ENCODE peak calls at places on chromosomes 13 and 19, in nine cellular contexts. W, C, G, P, H, A, B, J and K are unnamed samples.

GRCh38 chr19:54188224-54188871 is 1.0 kb downstream of the MBOAT7 start:
- DNase-seq in P (no peak), H (no peak), G (no peak), W (peak), A (no peak), C (peak), B (no peak), J (no peak), K (no peak)

GRCh38 chr13:58827904-58828303 is 1196.4 kb downstream of the PCDH17 start:
- DNase-seq in J (no peak), H (no peak), A (no peak), P (no peak), G (no peak), W (no peak), C (no peak), B (no peak), K (no peak)

GRCh38 chr19:6270076-6270745 is 9.6 kb downstream of the MLLT1 start:
- DNase-seq in C (no peak), P (no peak), H (no peak), G (no peak), W (no peak), B (no peak), J (no peak), A (no peak), K (no peak)

GRCh38 chr19:50835103-50835784 is 1.9 kb upstream of the KLK15 start:
- DNase-seq in B (peak), G (no peak), A (no peak), J (no peak), W (no peak), P (no peak), C (no peak), H (no peak), K (no peak)

GRCh38 chr19:19820774-19821315 is 705 bp downstream of the ZNF506 start:
- DNase-seq in H (no peak), J (no peak), W (no peak), A (no peak), C (no peak), P (no peak), B (no peak), G (no peak), K (no peak)

GRCh38 chr19:35729763-35730162 is 12.0 kb downstream of the KMT2B start:
- DNase-seq in P (no peak), W (no peak), A (no peak), C (no peak), B (no peak), J (no peak), G (no peak), H (no peak), K (no peak)

GRCh38 chr13:70623260-70623659 is 515.0 kb upstream of the KLHL1 start:
- DNase-seq in P (no peak), J (no peak), A (no peak), B (no peak), W (no peak), C (no peak), G (no peak), H (no peak), K (no peak)

GRCh38 chr13:89923731-89924130 is 1423.8 kb upstream of the MIR17HG start:
- DNase-seq in W (no peak), C (no peak), B (no peak), P (no peak), H (no peak), G (no peak), J (no peak), A (no peak), K (no peak)

GRCh38 chr19:38429055-38429810 is 3.2 kb upstream of the RASGRP4 start:
- DNase-seq in J (no peak), P (no peak), G (no peak), A (no peak), H (no peak), W (no peak), B (no peak), C (peak), K (no peak)

GRCh38 chr13:74068471-74068870 is 65.7 kb downstream of the KLF12 start:
- DNase-seq in P (no peak), H (no peak), C (no peak), J (no peak), W (no peak), A (no peak), G (no peak), B (no peak), K (no peak)

GRCh38 chr13:31236211-31236786 is 36.5 kb downstream of the B3GLCT start:
- DNase-seq in W (peak), J (no peak), G (no peak), B (peak), C (no peak), A (no peak), P (peak), H (peak), K (no peak)

GRCh38 chr13:83618966-83619365 is 263.3 kb downstream of the SLITRK1 start:
- DNase-seq in C (no peak), B (peak), A (no peak), J (no peak), G (no peak), W (no peak), P (no peak), H (no peak), K (no peak)

GRCh38 chr19:13980340-13980739 is 25.8 kb downstream of the RFX1 start:
- DNase-seq in W (no peak), H (no peak), P (no peak), A (no peak), B (no peak), C (no peak), G (no peak), J (no peak), K (no peak)